ENCODE peak calls at places on chromosome 13, in five cellular contexts. One of them, this sample, is unnamed.

GRCh38 chr13:76775031-76775740 is 111.0 kb downstream of the KCTD12 start:
- DNase-seq in activated T-cell treated with anti-CD3 and anti-CD28 coated beads, Interleukin-2, amount 50 U/mL, for 24 hours: no peak
- DNase-seq in chondrocyte: no peak
- DNase-seq in hepatic stellate cell: no peak
- DNase-seq in cardiac muscle cell: peak
- DNase-seq in this sample: no peak

GRCh38 chr13:19183676-19184075 is 2.1 kb upstream of the TUBA3C start:
- DNase-seq in activated T-cell treated with anti-CD3 and anti-CD28 coated beads, Interleukin-2, amount 50 U/mL, for 24 hours: no peak
- DNase-seq in chondrocyte: no peak
- DNase-seq in hepatic stellate cell: no peak
- DNase-seq in cardiac muscle cell: no peak
- DNase-seq in this sample: no peak

GRCh38 chr13:102825400-102825799 is 20.4 kb upstream of the ERCC5 start:
- DNase-seq in activated T-cell treated with anti-CD3 and anti-CD28 coated beads, Interleukin-2, amount 50 U/mL, for 24 hours: no peak
- DNase-seq in chondrocyte: no peak
- DNase-seq in hepatic stellate cell: no peak
- DNase-seq in cardiac muscle cell: no peak
- DNase-seq in this sample: no peak

GRCh38 chr13:30463820-30464495 is 1.8 kb downstream of the HMGB1 start:
- DNase-seq in activated T-cell treated with anti-CD3 and anti-CD28 coated beads, Interleukin-2, amount 50 U/mL, for 24 hours: peak
- DNase-seq in chondrocyte: no peak
- DNase-seq in hepatic stellate cell: peak
- DNase-seq in cardiac muscle cell: peak
- DNase-seq in this sample: no peak

GRCh38 chr13:52455677-52456041 is 381 bp downstream of the CKAP2 start:
- DNase-seq in activated T-cell treated with anti-CD3 and anti-CD28 coated beads, Interleukin-2, amount 50 U/mL, for 24 hours: peak
- DNase-seq in chondrocyte: no peak
- DNase-seq in hepatic stellate cell: peak
- DNase-seq in cardiac muscle cell: peak
- DNase-seq in this sample: peak

GRCh38 chr13:90696656-90697055 is 650.8 kb upstream of the MIR17HG start:
- DNase-seq in activated T-cell treated with anti-CD3 and anti-CD28 coated beads, Interleukin-2, amount 50 U/mL, for 24 hours: no peak
- DNase-seq in chondrocyte: no peak
- DNase-seq in hepatic stellate cell: no peak
- DNase-seq in cardiac muscle cell: peak
- DNase-seq in this sample: no peak

GRCh38 chr13:110281736-110282135 is 25.2 kb downstream of the COL4A1 start:
- DNase-seq in activated T-cell treated with anti-CD3 and anti-CD28 coated beads, Interleukin-2, amount 50 U/mL, for 24 hours: no peak
- DNase-seq in chondrocyte: no peak
- DNase-seq in hepatic stellate cell: no peak
- DNase-seq in cardiac muscle cell: no peak
- DNase-seq in this sample: no peak

GRCh38 chr13:109764045-109764444 is 22.3 kb downstream of the IRS2 start:
- DNase-seq in activated T-cell treated with anti-CD3 and anti-CD28 coated beads, Interleukin-2, amount 50 U/mL, for 24 hours: no peak
- DNase-seq in chondrocyte: no peak
- DNase-seq in hepatic stellate cell: no peak
- DNase-seq in cardiac muscle cell: no peak
- DNase-seq in this sample: no peak

GRCh38 chr13:29619995-29620394 is 24.5 kb upstream of the SLC7A1 start:
- DNase-seq in activated T-cell treated with anti-CD3 and anti-CD28 coated beads, Interleukin-2, amount 50 U/mL, for 24 hours: no peak
- DNase-seq in chondrocyte: no peak
- DNase-seq in hepatic stellate cell: no peak
- DNase-seq in cardiac muscle cell: no peak
- DNase-seq in this sample: no peak

GRCh38 chr13:91468301-91468700 is 69.9 kb downstream of the GPC5 start:
- DNase-seq in activated T-cell treated with anti-CD3 and anti-CD28 coated beads, Interleukin-2, amount 50 U/mL, for 24 hours: no peak
- DNase-seq in chondrocyte: no peak
- DNase-seq in hepatic stellate cell: no peak
- DNase-seq in cardiac muscle cell: no peak
- DNase-seq in this sample: no peak

GRCh38 chr13:34591163-34591562 is 350.9 kb upstream of the NBEA start:
- DNase-seq in activated T-cell treated with anti-CD3 and anti-CD28 coated beads, Interleukin-2, amount 50 U/mL, for 24 hours: no peak
- DNase-seq in chondrocyte: no peak
- DNase-seq in hepatic stellate cell: no peak
- DNase-seq in cardiac muscle cell: peak
- DNase-seq in this sample: no peak

GRCh38 chr13:110331362-110331761 is 24.3 kb downstream of the COL4A2 start:
- DNase-seq in activated T-cell treated with anti-CD3 and anti-CD28 coated beads, Interleukin-2, amount 50 U/mL, for 24 hours: no peak
- DNase-seq in chondrocyte: no peak
- DNase-seq in hepatic stellate cell: no peak
- DNase-seq in cardiac muscle cell: peak
- DNase-seq in this sample: no peak

GRCh38 chr13:32195713-32196112 is 119.5 kb downstream of the ZAR1L start:
- DNase-seq in activated T-cell treated with anti-CD3 and anti-CD28 coated beads, Interleukin-2, amount 50 U/mL, for 24 hours: no peak
- DNase-seq in chondrocyte: no peak
- DNase-seq in hepatic stellate cell: no peak
- DNase-seq in cardiac muscle cell: peak
- DNase-seq in this sample: no peak

GRCh38 chr13:84927442-84928169 is 871.6 kb downstream of the SLITRK6 start:
- DNase-seq in activated T-cell treated with anti-CD3 and anti-CD28 coated beads, Interleukin-2, amount 50 U/mL, for 24 hours: no peak
- DNase-seq in chondrocyte: peak
- DNase-seq in hepatic stellate cell: no peak
- DNase-seq in cardiac muscle cell: no peak
- DNase-seq in this sample: no peak

GRCh38 chr13:34507630-34508029 is 434.4 kb upstream of the NBEA start:
- DNase-seq in activated T-cell treated with anti-CD3 and anti-CD28 coated beads, Interleukin-2, amount 50 U/mL, for 24 hours: no peak
- DNase-seq in chondrocyte: no peak
- DNase-seq in hepatic stellate cell: no peak
- DNase-seq in cardiac muscle cell: no peak
- DNase-seq in this sample: no peak

GRCh38 chr13:98927954-98928927 is 49.6 kb downstream of the DOCK9 start:
- DNase-seq in activated T-cell treated with anti-CD3 and anti-CD28 coated beads, Interleukin-2, amount 50 U/mL, for 24 hours: no peak
- DNase-seq in chondrocyte: no peak
- DNase-seq in hepatic stellate cell: no peak
- DNase-seq in cardiac muscle cell: peak
- DNase-seq in this sample: no peak

GRCh38 chr13:34627499-34627898 is 314.6 kb upstream of the NBEA start:
- DNase-seq in activated T-cell treated with anti-CD3 and anti-CD28 coated beads, Interleukin-2, amount 50 U/mL, for 24 hours: no peak
- DNase-seq in chondrocyte: no peak
- DNase-seq in hepatic stellate cell: no peak
- DNase-seq in cardiac muscle cell: no peak
- DNase-seq in this sample: peak

GRCh38 chr13:51841732-51842131 is 3.2 kb downstream of the TMEM272 start:
- DNase-seq in activated T-cell treated with anti-CD3 and anti-CD28 coated beads, Interleukin-2, amount 50 U/mL, for 24 hours: no peak
- DNase-seq in chondrocyte: no peak
- DNase-seq in hepatic stellate cell: no peak
- DNase-seq in cardiac muscle cell: no peak
- DNase-seq in this sample: no peak

GRCh38 chr13:51584731-51585191 is 499 bp downstream of the WDFY2 start:
- DNase-seq in activated T-cell treated with anti-CD3 and anti-CD28 coated beads, Interleukin-2, amount 50 U/mL, for 24 hours: no peak
- DNase-seq in chondrocyte: peak
- DNase-seq in hepatic stellate cell: peak
- DNase-seq in cardiac muscle cell: peak
- DNase-seq in this sample: peak